ENCODE peak calls at places on chromosomes 16 and 17, in ten cellular contexts. T, B, W, D, Y, O, Q, J, S and M are unnamed samples.

GRCh38 chr17:80782536-80783427 is 208.9 kb upstream of the CHMP6 start:
- DNase-seq in B (no peak), O (no peak), W (peak), T (no peak), Y (no peak), J (peak), Q (peak), D (no peak), S (no peak), M (no peak)

GRCh38 chr17:19290047-19290705 is 53.0 kb downstream of the EPN2 start:
- DNase-seq in W (no peak), Q (no peak), B (no peak), T (peak), D (no peak), S (no peak), J (no peak), O (no peak), Y (no peak), M (no peak)

GRCh38 chr17:57574040-57574513 is 171.0 kb downstream of the CCDC182 start:
- DNase-seq in Q (no peak), S (no peak), J (peak), O (no peak), D (no peak), T (no peak), W (no peak), Y (peak), B (peak), M (no peak)

GRCh38 chr17:57603978-57604377 is 141.1 kb downstream of the CCDC182 start:
- DNase-seq in T (no peak), W (peak), S (no peak), B (no peak), Q (no peak), Y (peak), O (peak), J (no peak), D (no peak), M (no peak)

GRCh38 chr17:77488531-77489238 is 347.9 kb downstream of the SEC14L1 start:
- DNase-seq in J (peak), O (no peak), W (no peak), Y (no peak), B (no peak), D (no peak), S (no peak), T (peak), Q (no peak), M (no peak)

GRCh38 chr16:76676356-76676755 is 399.2 kb downstream of the CNTNAP4 start:
- DNase-seq in Q (no peak), J (no peak), Y (peak), O (no peak), W (no peak), S (peak), B (peak), T (no peak), D (no peak), M (no peak)

GRCh38 chr17:28958820-28959455 is 7.6 kb upstream of the PHF12 start:
- DNase-seq in B (no peak), W (no peak), O (no peak), Q (no peak), T (peak), S (no peak), D (no peak), Y (no peak), J (no peak), M (no peak)

GRCh38 chr16:69741951-69742904 is 12.5 kb downstream of the NOB1 start:
- DNase-seq in W (no peak), T (peak), B (peak), S (peak), J (peak), Q (peak), Y (peak), D (no peak), O (peak), M (peak)

GRCh38 chr16:17590711-17591654 is 120.2 kb upstream of the XYLT1 start:
- DNase-seq in B (no peak), Y (no peak), T (no peak), Q (no peak), S (no peak), D (no peak), O (no peak), W (no peak), J (no peak), M (no peak)

GRCh38 chr17:40074175-40074512 is 11.4 kb downstream of the THRA start:
- DNase-seq in Q (no peak), T (no peak), O (no peak), Y (no peak), W (no peak), B (no peak), D (no peak), S (no peak), J (no peak), M (no peak)

GRCh38 chr16:89026121-89026612 is 49.2 kb upstream of the CBFA2T3 start:
- DNase-seq in D (no peak), O (no peak), Y (no peak), Q (no peak), J (no peak), W (peak), T (no peak), S (peak), B (peak), M (no peak)

GRCh38 chr17:64005734-64006167 is 7.6 kb downstream of the PRR29 start:
- DNase-seq in S (no peak), T (no peak), Y (peak), D (no peak), B (peak), J (no peak), Q (peak), O (peak), W (no peak), M (no peak)

GRCh38 chr16:814974-815373 is 14.4 kb upstream of the GNG13 start:
- DNase-seq in W (peak), S (no peak), Y (no peak), Q (no peak), O (no peak), T (no peak), B (no peak), D (no peak), J (peak), M (no peak)

GRCh38 chr16:47732122-47732805 is 271.1 kb downstream of the PHKB start:
- DNase-seq in Q (no peak), T (no peak), D (no peak), O (no peak), B (peak), J (peak), W (no peak), Y (no peak), S (peak), M (no peak)

GRCh38 chr16:1146409-1146808 is 6.5 kb upstream of the CACNA1H start:
- DNase-seq in D (peak), J (no peak), Y (no peak), T (peak), Q (no peak), W (no peak), O (no peak), S (no peak), B (no peak), M (no peak)

GRCh38 chr17:80816241-80817103 is 175.2 kb upstream of the CHMP6 start:
- DNase-seq in Q (peak), W (no peak), T (peak), J (no peak), D (no peak), Y (peak), B (no peak), O (no peak), S (no peak), M (no peak)

GRCh38 chr16:15988268-15989013 is 39.0 kb downstream of the ABCC1 start:
- DNase-seq in Q (no peak), B (no peak), W (no peak), D (no peak), Y (no peak), S (no peak), O (no peak), T (no peak), J (peak), M (no peak)

GRCh38 chr17:56978441-56979090 is 635 bp downstream of the SCPEP1 start:
- DNase-seq in B (peak), J (peak), O (no peak), D (no peak), Q (no peak), T (no peak), S (peak), W (peak), Y (no peak), M (no peak)

GRCh38 chr16:12155235-12155634 is 178.7 kb downstream of the SNX29 start:
- DNase-seq in J (no peak), D (no peak), W (no peak), O (no peak), T (no peak), Y (no peak), B (no peak), Q (no peak), S (no peak), M (no peak)

GRCh38 chr17:81858170-81858966 is 2.0 kb downstream of the P4HB start:
- DNase-seq in J (no peak), O (no peak), Q (no peak), Y (peak), W (no peak), D (no peak), S (no peak), B (peak), T (no peak), M (no peak)

GRCh38 chr16:5776876-5777275 is 679.3 kb upstream of the EEF2KMT start:
- DNase-seq in J (no peak), Q (no peak), S (peak), B (no peak), W (no peak), Y (no peak), T (no peak), O (no peak), D (no peak), M (no peak)

GRCh38 chr16:872436-873242 is 72.1 kb upstream of the GNG13 start:
- DNase-seq in Y (no peak), S (no peak), O (no peak), Q (no peak), J (no peak), D (no peak), B (no peak), W (no peak), T (no peak), M (no peak)

GRCh38 chr16:22317001-22317530 is 19.9 kb downstream of the POLR3E start:
- DNase-seq in W (no peak), T (no peak), D (no peak), Y (no peak), O (no peak), S (no peak), J (no peak), B (no peak), Q (peak), M (no peak)

GRCh38 chr17:82236142-82236971 is 7.5 kb downstream of the SLC16A3 start:
- DNase-seq in O (peak), W (peak), Q (peak), Y (peak), D (peak), J (peak), T (peak), S (peak), B (peak), M (no peak)

GRCh38 chr16:117381-118365 is 20.8 kb downstream of the NPRL3 start:
- DNase-seq in J (peak), T (peak), B (peak), W (peak), Q (no peak), D (peak), O (peak), S (no peak), Y (peak), M (no peak)

GRCh38 chr16:53921042-53921441 is 217.1 kb downstream of the FTO start:
- DNase-seq in Y (no peak), D (no peak), T (no peak), W (no peak), Q (no peak), J (no peak), S (no peak), B (no peak), O (no peak), M (no peak)

GRCh38 chr17:74211929-74212261 is 1.5 kb upstream of the TTYH2 start:
- DNase-seq in T (no peak), Q (no peak), O (no peak), S (peak), J (no peak), W (peak), Y (no peak), D (no peak), B (no peak), M (no peak)

GRCh38 chr16:9077001-9077809 is 14.2 kb upstream of the HAPSTR1 start:
- DNase-seq in W (no peak), S (peak), Q (no peak), B (peak), J (peak), T (no peak), Y (no peak), D (no peak), O (no peak), M (no peak)

GRCh38 chr16:66800856-66801255 is 528 bp downstream of the TERB1 start:
- DNase-seq in W (no peak), S (no peak), D (no peak), J (no peak), B (no peak), T (no peak), Y (no peak), Q (no peak), O (no peak), M (no peak)

GRCh38 chr16:28196331-28196987 is 15.3 kb downstream of the XPO6 start:
- DNase-seq in D (no peak), T (no peak), W (no peak), J (no peak), Y (no peak), S (no peak), Q (no peak), B (no peak), O (no peak), M (no peak)

GRCh38 chr16:26263406-26263805 is 571.6 kb downstream of the HS3ST4 start:
- DNase-seq in Q (no peak), T (no peak), J (no peak), O (no peak), S (no peak), B (no peak), Y (no peak), W (no peak), D (no peak), M (no peak)

GRCh38 chr16:66295191-66295590 is 71.3 kb upstream of the CDH5 start:
- DNase-seq in B (no peak), O (no peak), D (no peak), Y (no peak), T (no peak), W (no peak), Q (no peak), J (no peak), S (no peak), M (no peak)

GRCh38 chr17:10050597-10051101 is 145.6 kb upstream of the RCVRN start:
- DNase-seq in B (no peak), Q (no peak), S (no peak), D (no peak), W (peak), J (peak), T (no peak), Y (no peak), O (no peak), M (no peak)

DNA sequence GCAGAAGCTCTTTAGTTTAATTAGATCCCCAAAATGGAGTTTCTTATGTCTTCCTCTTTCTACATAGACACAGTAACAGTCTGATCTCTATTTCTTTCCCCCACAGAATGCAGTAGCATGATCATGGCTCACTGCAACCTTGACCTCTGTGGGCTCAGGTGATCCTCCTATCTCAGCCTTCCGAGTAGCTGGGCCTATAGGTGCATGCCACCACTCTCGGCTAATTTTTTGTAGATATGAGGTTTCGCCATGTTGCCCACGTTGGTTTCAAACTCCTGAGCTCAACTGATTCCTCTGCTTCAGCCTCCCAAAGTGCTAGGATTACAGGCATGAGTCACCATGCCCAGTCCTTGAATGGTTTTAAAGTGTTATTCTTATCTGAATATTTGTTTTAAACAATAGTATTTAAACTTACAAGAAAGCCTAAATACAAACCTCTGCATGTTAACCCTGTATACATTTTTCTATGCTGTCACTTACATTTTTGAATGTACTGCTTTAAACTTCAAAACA is 120.6 kb downstream of the GOSR1 start:
- DNase-seq in S (no peak), T (no peak), O (no peak), W (no peak), Q (peak), Y (no peak), J (peak), D (no peak), B (no peak), M (no peak)
- TF ChIP-seq CTCF in S (no peak), T (no peak), O (no peak), W (no peak), Q (no peak), Y (no peak), J (no peak), D (no peak), B (no peak), M (no peak)

GRCh38 chr17:68701046-68701445 is 99.9 kb upstream of the FAM20A start:
- DNase-seq in T (no peak), O (no peak), W (no peak), D (no peak), Y (no peak), B (no peak), Q (no peak), J (peak), S (no peak), M (no peak)
- TF ChIP-seq CTCF in T (no peak), O (no peak), W (no peak), D (no peak), Y (no peak), B (no peak), Q (no peak), J (no peak), S (no peak), M (no peak)

GRCh38 chr16:23506606-23506994 is 3.7 kb downstream of the GGA2 start:
- DNase-seq in W (peak), Y (no peak), Q (no peak), D (no peak), J (no peak), O (no peak), S (no peak), B (no peak), T (no peak), M (no peak)

GRCh38 chr16:23505180-23505665 is 5.1 kb downstream of the GGA2 start:
- DNase-seq in J (no peak), T (no peak), W (no peak), B (no peak), D (no peak), O (no peak), Q (no peak), S (no peak), Y (no peak), M (no peak)

GRCh38 chr16:23504076-23504452 is 6.2 kb downstream of the GGA2 start:
- DNase-seq in Q (peak), Y (peak), B (peak), D (no peak), S (peak), T (no peak), W (peak), O (no peak), J (peak), M (no peak)

GRCh38 chr16:23504453-23505179 is 5.7 kb downstream of the GGA2 start:
- DNase-seq in Y (peak), W (peak), D (no peak), J (peak), Q (peak), S (peak), B (peak), T (peak), O (peak), M (peak)

DNA sequence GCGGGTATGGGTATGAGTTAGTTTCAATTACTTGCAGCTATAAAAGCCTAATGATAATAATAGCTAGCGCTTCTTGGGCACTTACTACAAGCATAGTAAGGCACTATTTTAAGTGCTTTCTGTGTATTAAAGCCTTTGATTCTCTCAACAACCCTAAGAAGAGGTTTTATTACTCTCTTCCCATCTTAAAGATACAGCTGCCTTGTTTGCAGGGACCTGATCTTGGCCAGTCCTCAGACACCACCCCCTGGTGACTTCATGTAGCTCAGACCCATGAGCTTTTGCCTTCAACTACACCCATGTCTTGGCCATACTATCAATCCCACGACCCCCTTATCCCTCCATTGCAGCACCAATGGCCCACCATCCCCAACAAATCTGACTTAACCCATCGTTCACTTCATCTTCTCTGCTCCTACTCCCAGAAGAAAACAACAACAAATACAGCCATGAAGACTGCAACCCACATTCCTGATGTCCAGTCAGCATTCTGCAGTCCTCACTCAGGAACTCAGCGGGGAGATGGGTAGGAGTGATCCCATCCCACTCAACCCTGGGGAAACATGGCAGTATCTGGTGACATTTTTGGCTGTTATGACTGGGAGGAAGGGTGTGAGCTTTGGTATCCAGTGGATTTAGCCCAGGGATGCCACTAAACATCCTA is 4.2 kb downstream of the GGA2 start:
- DNase-seq in B (no peak), S (no peak), D (no peak), Q (no peak), Y (no peak), O (no peak), W (peak), T (no peak), J (no peak), M (no peak)
- TF ChIP-seq CTCF in B (no peak), S (no peak), D (no peak), Q (no peak), Y (no peak), O (no peak), W (no peak), T (no peak), J (peak), M (no peak)

GRCh38 chr16:84811529-84811928 is 8.3 kb upstream of the CRISPLD2 start:
- DNase-seq in D (no peak), W (no peak), Q (no peak), S (no peak), T (no peak), J (no peak), Y (no peak), O (no peak), B (no peak), M (no peak)
- TF ChIP-seq CTCF in D (no peak), W (no peak), Q (no peak), S (no peak), T (no peak), J (no peak), Y (no peak), O (no peak), B (no peak), M (no peak)

GRCh38 chr16:79638386-79639106 is 38.0 kb upstream of the MAF start:
- DNase-seq in S (no peak), W (no peak), D (no peak), B (no peak), Y (no peak), T (no peak), O (no peak), J (no peak), Q (no peak), M (no peak)

GRCh38 chr16:79642652-79643051 is 42.1 kb upstream of the MAF start:
- DNase-seq in Y (no peak), W (no peak), Q (no peak), J (no peak), B (no peak), S (no peak), D (no peak), T (no peak), O (no peak), M (no peak)

GRCh38 chr16:79644977-79645667 is 44.6 kb upstream of the MAF start:
- DNase-seq in W (no peak), S (peak), J (no peak), Q (no peak), Y (no peak), D (no peak), T (no peak), O (no peak), B (no peak), M (no peak)

GRCh38 chr16:79635488-79635887 is 35.0 kb upstream of the MAF start:
- DNase-seq in O (no peak), W (no peak), S (no peak), J (no peak), D (no peak), Y (no peak), Q (no peak), T (no peak), B (no peak), M (no peak)

DNA sequence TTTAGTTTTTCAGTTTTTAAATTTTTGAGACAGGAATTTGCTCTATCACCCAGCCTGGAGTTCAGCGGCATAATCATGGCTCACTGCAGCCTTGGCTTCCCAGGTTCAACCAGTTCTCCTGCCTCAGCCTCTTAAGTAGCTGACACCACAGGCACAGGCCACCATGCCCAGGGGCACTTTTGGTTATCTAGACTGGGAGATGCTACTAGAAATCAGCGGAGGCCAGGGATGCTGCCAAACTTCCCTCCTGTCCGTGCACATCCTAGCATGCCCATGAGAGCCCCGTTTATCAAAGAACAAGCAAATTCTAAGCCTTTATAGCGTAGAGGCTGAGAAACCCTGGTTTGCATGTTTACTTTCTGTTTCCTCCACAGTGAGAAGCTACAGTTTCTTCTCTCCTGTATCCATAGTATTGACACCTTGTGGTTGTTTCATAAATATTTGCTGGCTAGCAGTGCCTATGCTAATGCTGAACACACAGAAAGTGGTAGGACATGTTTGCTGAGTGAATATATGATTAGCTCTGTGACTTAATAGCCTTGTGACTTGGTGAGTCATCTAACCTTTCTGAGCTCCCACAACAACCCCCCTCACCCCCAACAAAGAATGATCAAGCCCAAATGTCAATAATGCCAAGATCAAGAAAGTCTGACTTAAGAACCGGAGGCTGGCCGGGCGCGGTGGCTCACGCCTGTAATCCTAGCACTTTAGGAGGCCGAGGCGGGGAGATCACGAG is 39.2 kb upstream of the MAF start:
- DNase-seq in S (peak), W (no peak), Q (no peak), B (peak), Y (no peak), O (no peak), J (no peak), T (no peak), D (no peak), M (no peak)
- TF ChIP-seq CTCF in S (no peak), W (no peak), Q (no peak), B (no peak), Y (no peak), O (no peak), J (no peak), T (no peak), D (no peak), M (no peak)

GRCh38 chr16:48834576-48834975 is 224.6 kb upstream of the N4BP1 start:
- DNase-seq in D (no peak), J (no peak), T (no peak), Y (no peak), Q (peak), O (no peak), S (no peak), B (no peak), W (no peak), M (no peak)
- TF ChIP-seq CTCF in D (no peak), J (no peak), T (no peak), Y (no peak), Q (no peak), O (no peak), S (peak), B (no peak), W (no peak), M (no peak)